ENCODE peak calls at places on chromosomes 16 and 17, in four cellular contexts. Z is B cell, Q is kidney epithelial cell, P is neural crest cell. N is an unnamed sample.

GRCh38 chr16:12896562-12896961 is 4.8 kb upstream of the SHISA9 start:
- DNase-seq in Z (no peak), Q (no peak), P (peak), N (no peak)

GRCh38 chr17:67452681-67453554 is 75.8 kb downstream of the PITPNC1 start:
- DNase-seq in Z (no peak), Q (no peak), P (no peak), N (peak)

GRCh38 chr17:15185625-15185991 is 79.5 kb downstream of the PMP22 start:
- DNase-seq in Z (no peak), Q (no peak), P (no peak), N (no peak)

GRCh38 chr16:80743273-80743672 is 61.1 kb downstream of the CDYL2 start:
- DNase-seq in Z (no peak), Q (no peak), P (no peak), N (no peak)

GRCh38 chr16:88078111-88078775 is 127.0 kb downstream of the BANP start:
- DNase-seq in Z (no peak), Q (no peak), P (no peak), N (no peak)

GRCh38 chr17:15213381-15214087 is 51.6 kb downstream of the PMP22 start:
- DNase-seq in Z (no peak), Q (no peak), P (peak), N (no peak)

GRCh38 chr17:40832840-40833239 is 10.4 kb upstream of the KRT10 start:
- DNase-seq in Z (no peak), Q (no peak), P (no peak), N (no peak)

GRCh38 chr16:23896832-23897821 is 61.3 kb downstream of the PRKCB start:
- DNase-seq in Z (no peak), Q (no peak), P (no peak), N (no peak)

GRCh38 chr17:19487009-19487600 is 46.5 kb upstream of the SLC47A1 start:
- DNase-seq in Z (no peak), Q (no peak), P (no peak), N (no peak)

GRCh38 chr16:379961-380836 is 1.6 kb downstream of the PGAP6 start:
- DNase-seq in Z (no peak), Q (no peak), P (no peak), N (no peak)

GRCh38 chr16:69123894-69124293 is 8.5 kb downstream of the CHTF8 start:
- DNase-seq in Z (peak), Q (no peak), P (peak), N (peak)

GRCh38 chr17:79485991-79486390 is 124.9 kb downstream of the RBFOX3 start:
- DNase-seq in Z (no peak), Q (no peak), P (no peak), N (no peak)

GRCh38 chr16:22420606-22421135 is 46.3 kb upstream of the CDR2 start:
- DNase-seq in Z (no peak), Q (no peak), P (no peak), N (no peak)

GRCh38 chr17:44828919-44829557 is 1.0 kb downstream of the GJC1 start:
- DNase-seq in Z (no peak), Q (no peak), P (no peak), N (no peak)

GRCh38 chr17:63998721-63999679 is 849 bp downstream of the PRR29 start:
- DNase-seq in Z (peak), Q (no peak), P (no peak), N (no peak)

GRCh38 chr17:58487589-58488427 is at the start of gene HSF5:
- DNase-seq in Z (peak), Q (no peak), P (no peak), N (peak)

GRCh38 chr17:57459286-57459915 is 203.1 kb downstream of the MSI2 start:
- DNase-seq in Z (no peak), Q (no peak), P (no peak), N (no peak)

GRCh38 chr17:5115673-5116651 is at the start of gene USP6:
- DNase-seq in Z (peak), Q (no peak), P (no peak), N (no peak)

GRCh38 chr16:69078073-69078472 is 27.4 kb upstream of the HAS3 start:
- DNase-seq in Z (no peak), Q (no peak), P (no peak), N (no peak)

DNA sequence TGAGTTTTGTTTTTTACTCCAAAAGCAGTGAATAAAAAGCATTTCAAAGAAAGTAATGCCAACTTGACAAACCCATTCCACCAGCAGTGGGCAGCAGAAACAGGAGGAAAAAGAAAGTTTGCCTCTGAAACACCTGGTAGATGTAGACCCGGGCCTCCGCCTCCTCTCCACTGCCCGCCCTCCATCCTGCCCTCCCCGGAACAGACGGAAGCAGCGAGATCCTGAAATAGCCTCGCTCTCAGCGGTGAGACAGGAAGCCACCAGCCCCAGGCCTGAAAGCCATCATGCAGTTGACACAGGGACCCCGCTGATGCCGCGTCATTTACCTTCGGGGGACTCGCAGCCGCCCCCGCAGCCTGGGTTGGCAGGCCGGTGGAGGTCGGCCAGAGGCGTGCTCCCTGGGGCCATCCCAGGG is 67.8 kb downstream of the C16orf78 start:
- DNase-seq in Z (peak), Q (no peak), P (peak), N (peak)
- TF ChIP-seq CTCF in Z (no peak), Q (peak), P (peak), N (peak)

DNA sequence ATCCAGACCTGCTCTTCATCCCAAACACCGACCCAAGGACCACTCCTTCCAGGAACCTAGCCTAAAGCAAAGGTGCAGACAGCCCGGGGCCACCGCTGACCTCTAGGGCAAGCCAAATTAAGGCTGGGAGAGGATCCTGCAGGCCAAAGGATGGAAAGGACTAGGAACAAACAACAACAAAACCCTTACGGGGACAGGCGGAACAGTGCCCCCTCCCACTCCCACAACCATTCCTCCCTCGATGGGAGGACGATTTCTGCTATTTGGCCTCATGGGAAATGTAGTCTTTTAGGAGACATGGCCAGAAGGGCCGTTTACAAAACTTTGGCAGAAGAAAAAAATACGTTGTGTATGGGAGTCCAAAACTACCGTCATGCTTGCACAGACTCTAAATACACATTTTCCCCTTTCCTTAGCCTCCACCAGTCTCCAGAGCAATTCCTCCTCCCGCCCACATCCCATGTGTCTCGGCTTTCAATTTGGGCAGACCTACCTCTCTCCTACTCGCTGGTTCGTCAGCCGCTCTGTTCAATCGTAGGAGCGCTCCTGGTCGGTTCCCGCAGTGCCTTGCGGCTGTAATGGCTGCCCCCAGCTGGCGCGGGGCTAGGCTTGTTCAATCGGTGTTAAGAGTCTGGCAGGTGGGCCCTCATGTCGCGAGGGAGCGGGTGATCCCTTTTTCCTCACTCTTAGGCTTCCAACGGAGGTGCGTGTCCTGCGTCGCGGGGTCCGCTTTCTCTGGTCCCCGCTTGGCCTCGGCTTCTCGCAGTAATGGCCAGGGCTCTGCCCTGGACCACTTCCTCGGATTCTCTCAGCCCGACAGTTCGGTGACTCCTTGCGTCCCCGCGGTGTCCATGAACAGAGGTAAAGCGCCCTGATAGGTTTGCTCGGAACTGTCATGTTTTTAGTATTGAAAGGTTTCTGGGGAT is at the start of gene ERAL1:
- DNase-seq in Z (peak), Q (peak), P (peak), N (peak)
- TF ChIP-seq CTCF in Z (no peak), Q (no peak), P (no peak), N (no peak)

DNA sequence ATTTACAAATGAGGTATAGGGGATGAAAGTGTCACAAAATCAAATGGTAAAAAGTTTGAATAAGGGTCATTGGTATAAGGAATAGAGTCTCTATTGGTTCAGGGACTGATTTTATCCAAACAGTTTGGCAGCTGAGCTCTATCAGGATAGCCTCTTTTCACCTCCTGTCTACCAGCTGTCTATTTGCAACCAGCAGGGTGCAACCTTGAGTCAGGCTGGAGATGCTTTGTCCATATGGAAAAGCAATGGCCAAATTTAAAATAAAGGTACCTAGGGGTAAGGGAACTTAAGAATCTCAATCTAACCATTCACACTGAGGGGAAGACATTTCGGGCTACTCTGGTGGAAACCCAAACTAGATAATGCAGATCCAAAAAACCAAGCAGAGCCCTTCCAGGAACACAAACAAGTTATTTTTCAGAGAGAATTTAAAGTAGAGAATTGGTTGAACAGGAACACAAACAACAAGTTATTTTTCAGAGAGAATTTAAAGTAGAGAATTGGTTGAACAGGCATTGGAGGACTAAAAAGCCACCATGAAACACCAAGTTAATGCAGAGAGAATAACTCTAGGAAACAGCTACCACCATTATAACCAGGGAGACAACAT is 12.6 kb upstream of the CA10 start:
- DNase-seq in Z (no peak), Q (no peak), P (peak), N (no peak)
- TF ChIP-seq CTCF in Z (no peak), Q (peak), P (peak), N (peak)

GRCh38 chr17:59899099-59899498 is 6.2 kb downstream of the RPS6KB1 start:
- DNase-seq in Z (no peak), Q (no peak), P (no peak), N (no peak)
- TF ChIP-seq CTCF in Z (peak), Q (peak), P (no peak), N (no peak)

DNA sequence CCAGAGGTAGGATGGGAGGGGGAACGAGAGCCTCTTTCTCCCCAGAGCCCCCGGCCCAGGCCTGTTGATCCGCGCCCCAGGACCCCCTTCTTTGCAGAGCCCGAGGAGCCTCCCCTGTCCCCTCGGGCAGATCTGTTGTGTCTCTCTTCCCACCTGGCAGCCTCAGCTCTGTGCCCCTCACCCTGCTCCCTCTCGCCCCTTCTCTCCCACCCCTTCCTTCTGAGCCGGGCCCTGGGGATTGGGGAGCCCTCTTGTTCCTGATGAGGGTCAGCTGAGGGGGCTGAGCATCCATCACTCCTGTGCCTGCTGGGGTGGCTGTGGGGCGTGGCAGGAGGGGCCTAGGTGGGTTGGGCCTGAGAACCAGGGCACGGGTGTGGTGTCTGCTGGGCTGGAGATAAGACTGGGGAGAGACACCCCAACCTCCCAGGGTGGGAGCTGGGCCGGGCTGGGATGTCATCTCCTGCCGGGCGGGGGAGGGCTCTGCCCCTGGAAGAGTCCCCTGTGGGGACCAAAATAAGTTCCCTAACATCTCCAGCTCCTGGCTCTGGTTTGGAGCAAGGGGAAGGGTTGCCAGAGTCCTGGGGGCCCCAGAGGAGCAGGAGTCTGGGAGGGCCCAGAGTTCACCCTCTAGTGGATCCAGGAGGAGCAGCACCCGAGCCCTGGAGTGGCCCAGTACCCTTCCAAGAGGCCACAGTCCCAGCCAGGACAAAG is 65.4 kb downstream of the MRC2 start:
- DNase-seq in Z (no peak), Q (no peak), P (no peak), N (no peak)
- TF ChIP-seq CTCF in Z (no peak), Q (peak), P (peak), N (peak)

GRCh38 chr17:35915153-35915969 is 15.2 kb downstream of the RDM1 start:
- DNase-seq in Z (no peak), Q (no peak), P (no peak), N (no peak)

GRCh38 chr17:35912339-35912912 is 18.1 kb downstream of the RDM1 start:
- DNase-seq in Z (no peak), Q (no peak), P (no peak), N (no peak)

GRCh38 chr17:35913611-35914010 is 17.0 kb downstream of the RDM1 start:
- DNase-seq in Z (no peak), Q (no peak), P (no peak), N (no peak)

GRCh38 chr17:35914354-35914753 is 16.2 kb downstream of the RDM1 start:
- DNase-seq in Z (no peak), Q (no peak), P (no peak), N (no peak)

DNA sequence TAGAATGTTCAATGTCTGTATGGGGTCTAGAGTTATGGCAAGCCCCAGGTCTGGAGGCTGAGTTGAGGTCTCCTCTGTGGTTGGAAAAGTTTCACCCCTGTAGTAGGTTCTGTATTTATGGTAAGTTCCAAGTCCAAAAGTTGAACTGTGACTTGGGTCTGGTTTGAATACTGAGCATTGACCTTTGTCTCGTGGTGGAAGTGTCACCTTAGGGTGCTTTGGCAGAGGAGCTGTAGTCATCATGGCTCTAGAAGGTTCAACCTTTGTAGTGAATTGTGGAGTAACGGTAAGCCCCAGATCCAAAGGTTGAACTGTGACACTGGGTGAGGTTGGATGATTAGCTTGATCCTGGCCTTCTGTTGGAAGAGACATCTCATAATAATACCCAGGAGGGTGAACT is 17.6 kb downstream of the RDM1 start:
- DNase-seq in Z (no peak), Q (no peak), P (no peak), N (no peak)
- TF ChIP-seq CTCF in Z (no peak), Q (no peak), P (no peak), N (no peak)

GRCh38 chr17:46192211-46192483 is 1.1 kb downstream of the KANSL1 start:
- DNase-seq in Z (no peak), Q (no peak), P (no peak), N (no peak)
- TF ChIP-seq CTCF in Z (no peak), Q (no peak), P (no peak), N (no peak)

GRCh38 chr17:59561042-59561441 is 4.4 kb upstream of the DHX40 start:
- DNase-seq in Z (no peak), Q (no peak), P (no peak), N (peak)
- TF ChIP-seq CTCF in Z (peak), Q (peak), P (peak), N (peak)

N was measured in GM10248.